ENCODE peak calls at places on chromosomes 1 and 21, in four cellular contexts. V is epithelial cell of esophagus, P is cardiac fibroblast, I is NB4. O is an unnamed sample.

GRCh38 chr1:244863491-244864252 is 671 bp downstream of the HNRNPU start:
- DNase-seq in V (peak; percentile 61), I (no peak), P (no peak), O (no peak)

GRCh38 chr1:173295391-173295790 is 88.3 kb upstream of the TNFSF4 start:
- DNase-seq in V (no peak), P (peak; percentile 34), I (no peak), O (peak; percentile 21)

GRCh38 chr1:192488058-192488457 is 87.5 kb upstream of the RGS1 start:
- DNase-seq in I (no peak), V (peak; percentile 8), P (peak; percentile 11), O (no peak)

GRCh38 chr1:167593860-167594259 is 36.2 kb upstream of the RCSD1 start:
- DNase-seq in V (no peak), I (no peak), P (no peak), O (no peak)

GRCh38 chr21:30044447-30045064 is 104.8 kb upstream of the GRIK1 start:
- DNase-seq in I (peak; percentile 14), V (peak; percentile 43), P (peak; percentile 55), O (peak; percentile 55)

GRCh38 chr1:154862927-154863701 is 7.0 kb downstream of the KCNN3 start:
- DNase-seq in V (no peak), P (no peak), I (no peak), O (no peak)

GRCh38 chr21:20551939-20552338 is 446.3 kb upstream of the NCAM2 start:
- DNase-seq in P (no peak), V (no peak), I (no peak), O (no peak)

GRCh38 chr1:110677526-110677925 is 2.8 kb upstream of the KCNA3 start:
- DNase-seq in P (no peak), V (no peak), I (no peak), O (no peak)

GRCh38 chr1:176149939-176150807 is 56.9 kb downstream of the COP1 start:
- DNase-seq in V (no peak), P (peak; percentile 25), I (no peak), O (no peak)

GRCh38 chr1:235160395-235160964 is 570 bp downstream of the RBM34 start:
- DNase-seq in V (peak; percentile 65), I (peak; percentile 70), P (peak; percentile 77), O (peak; percentile 72)

GRCh38 chr1:25729774-25730173 is 70.2 kb upstream of the SELENON start:
- DNase-seq in P (no peak), V (no peak), I (no peak), O (no peak)

GRCh38 chr21:41564871-41565281 is 56.9 kb upstream of the TMPRSS2 start:
- DNase-seq in V (peak; percentile 66), I (peak; percentile 26), P (peak; percentile 86), O (peak; percentile 61)

GRCh38 chr1:61227857-61228557 is 145.6 kb downstream of the NFIA start:
- DNase-seq in P (no peak), V (no peak), I (no peak), O (no peak)

GRCh38 chr1:153509729-153510354 is 25.9 kb downstream of the S100A6 start:
- DNase-seq in I (peak; percentile 76), P (peak; percentile 59), V (peak; percentile 68), O (peak; percentile 30)

GRCh38 chr21:44353200-44353970 is at the start of gene TRPM2:
- DNase-seq in P (peak; percentile 54), I (peak; percentile 97), V (no peak), O (peak; percentile 36)
- H3K4me3 ChIP-seq in P (no peak within 1 kb of the TSS), I (peak within 1 kb of the TSS; percentile 93), V (no peak within 1 kb of the TSS), O (no peak within 1 kb of the TSS)

DNA sequence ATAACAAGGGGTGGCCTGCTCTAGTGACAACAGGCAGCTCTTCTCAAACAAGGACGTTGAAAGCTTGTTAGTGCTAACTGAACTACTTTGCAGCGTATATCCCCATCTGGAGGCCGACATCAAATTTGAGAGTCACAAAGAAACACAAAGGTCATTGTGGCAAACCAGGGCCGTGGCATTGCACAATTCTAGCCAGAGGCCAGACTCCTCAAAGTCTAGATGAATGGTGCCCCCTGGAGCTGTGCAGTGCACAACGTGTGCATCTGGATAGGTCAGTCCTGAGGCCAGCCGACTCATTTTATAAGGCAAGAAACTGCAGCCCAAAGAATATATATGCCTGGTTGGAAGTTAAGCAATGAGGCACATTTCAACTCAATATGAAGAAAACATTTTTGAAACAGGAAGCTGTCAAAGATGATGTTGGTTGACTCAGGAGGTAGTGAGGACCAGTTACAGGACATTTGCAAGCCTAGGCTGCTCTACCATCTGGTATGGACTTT is 459.3 kb upstream of the RUNX1 start:
- DNase-seq in P (peak; percentile 92), I (peak; percentile 98), V (peak; percentile 39), O (peak; percentile 94)
- TF ChIP-seq CTCF in P (peak; percentile 36), I (peak; percentile 56), V (no peak), O (peak; percentile 69)

GRCh38 chr1:226973371-226973897 is 33.3 kb downstream of the COQ8A start:
- DNase-seq in V (no peak), P (no peak), I (no peak), O (no peak)
- H3K4me3 ChIP-seq in V (no peak overlapping the region), P (no peak overlapping the region), I (no peak overlapping the region), O (no peak overlapping the region)

GRCh38 chr1:85342177-85342576 is 65.7 kb upstream of the BCL10 start:
- DNase-seq in I (no peak), P (peak; percentile 76), V (peak; percentile 23), O (peak; percentile 61)
- TF ChIP-seq CTCF in I (no peak), P (no peak), V (no peak), O (no peak)